ENCODE peak calls at places on chromosomes 13 and 19, in five cellular contexts. U is activated CD8-positive, alpha-beta memory T cell treated with anti-CD3 and anti-CD28 coated beads for 1 hour; E is NCI-H526; R is uterus; Z is Caco-2. O is an unnamed sample.

GRCh38 chr19:58304255-58304654 is 922 bp upstream of the ERVK3-1 start:
- DNase-seq in Z (peak; percentile 6), U (no peak), R (no peak), E (peak; percentile 7), O (no peak)

GRCh38 chr19:38932425-38933179 is 1.9 kb downstream of the MRPS12 start:
- DNase-seq in U (no peak), R (no peak), E (peak; percentile 43), Z (no peak), O (peak; percentile 63)

GRCh38 chr13:44107357-44108121 is 227.8 kb downstream of the LACC1 start:
- DNase-seq in U (no peak), R (no peak), E (no peak), Z (no peak), O (peak; percentile 2)

GRCh38 chr13:37023871-37024270 is 23.3 kb downstream of the EXOSC8 start:
- DNase-seq in Z (no peak), U (no peak), R (no peak), E (no peak), O (no peak)

GRCh38 chr19:41352609-41353465 is 885 bp downstream of the TGFB1 start:
- DNase-seq in R (peak; percentile 71), U (no peak), E (peak; percentile 73), Z (peak; percentile 83), O (peak; percentile 54)

GRCh38 chr19:46881092-46881491 is 20.3 kb downstream of the ARHGAP35 start:
- DNase-seq in E (no peak), Z (peak; percentile 53), U (no peak), R (no peak), O (peak; percentile 35)

GRCh38 chr13:100666124-100666523 is 8.5 kb downstream of the TMTC4 start:
- DNase-seq in U (no peak), Z (no peak), R (no peak), E (no peak), O (no peak)

GRCh38 chr19:13507053-13507611 is 853 bp upstream of the CACNA1A start:
- DNase-seq in U (no peak), Z (no peak), E (no peak), R (no peak), O (no peak)

GRCh38 chr13:109567315-109567714 is 219.1 kb downstream of the IRS2 start:
- DNase-seq in Z (no peak), R (no peak), U (no peak), E (no peak), O (no peak)

GRCh38 chr13:35621989-35622388 is 145.5 kb upstream of the MAB21L1 start:
- DNase-seq in E (no peak), U (no peak), R (no peak), Z (no peak), O (no peak)

GRCh38 chr13:30442854-30443379 is 20.6 kb downstream of the UBE2L5 start:
- DNase-seq in Z (no peak), U (no peak), E (no peak), R (no peak), O (no peak)

GRCh38 chr13:20460744-20461143 is 64.9 kb downstream of the CRYL1 start:
- DNase-seq in E (no peak), Z (no peak), U (no peak), R (no peak), O (no peak)

GRCh38 chr19:41299755-41300089 is 10.2 kb upstream of the CCDC97 start:
- DNase-seq in Z (no peak), R (peak; percentile 51), E (no peak), U (peak; percentile 44), O (no peak)

GRCh38 chr19:40716031-40716654 is 543 bp downstream of the COQ8B start:
- DNase-seq in E (no peak), U (peak; percentile 72), Z (peak; percentile 24), R (peak; percentile 89), O (no peak)

GRCh38 chr13:66348745-66349720 is 881.1 kb downstream of the PCDH9 start:
- DNase-seq in R (no peak), Z (no peak), E (no peak), U (no peak), O (no peak)

GRCh38 chr19:22144394-22144793 is 52.4 kb downstream of the ZNF676 start:
- DNase-seq in R (no peak), Z (peak; percentile 1), E (no peak), U (no peak), O (no peak)

GRCh38 chr19:30224689-30225606 is 147.2 kb upstream of the ZNF536 start:
- DNase-seq in U (no peak), R (no peak), Z (no peak), E (peak; percentile 87), O (no peak)

GRCh38 chr19:17680235-17680722 is 7.9 kb downstream of the UNC13A start:
- DNase-seq in R (peak; percentile 58), Z (peak; percentile 32), E (no peak), U (no peak), O (no peak)

GRCh38 chr19:30927705-30928104 is 421.5 kb downstream of the TSHZ3 start:
- DNase-seq in U (no peak), Z (no peak), R (no peak), E (no peak), O (no peak)

GRCh38 chr19:4556574-4557185 is 2.8 kb downstream of the SEMA6B start:
- DNase-seq in U (no peak), Z (peak; percentile 53), E (peak; percentile 80), R (no peak), O (no peak)

GRCh38 chr13:50357586-50358118 is 342.4 kb downstream of the KCNRG start:
- DNase-seq in E (peak; percentile 87), Z (peak; percentile 12), U (no peak), R (peak; percentile 76), O (no peak)

GRCh38 chr19:1445932-1446712 is 3.8 kb upstream of the APC2 start:
- DNase-seq in R (no peak), U (no peak), Z (peak; percentile 87), E (peak; percentile 62), O (no peak)

GRCh38 chr13:32746474-32746873 is 160.2 kb downstream of the PDS5B start:
- DNase-seq in Z (no peak), R (no peak), E (no peak), U (no peak), O (no peak)

GRCh38 chr19:33459691-33460090 is 61.9 kb downstream of the PEPD start:
- DNase-seq in Z (no peak), E (no peak), U (no peak), R (no peak), O (no peak)

GRCh38 chr19:35542209-35542608 is 3.2 kb upstream of the TMEM147 start:
- DNase-seq in U (no peak), E (no peak), R (no peak), Z (no peak), O (no peak)

GRCh38 chr19:1042689-1043511 is 3.0 kb downstream of the ABCA7 start:
- DNase-seq in R (no peak), Z (no peak), U (no peak), E (no peak), O (no peak)

O was measured in HepG2.